ENCODE peak calls at places on chromosomes 13 and 19, in five cellular contexts. Q is hepatocyte, Y is mammary epithelial cell, T is tibial artery, F is HAP-1. R is an unnamed sample. For H3K27me3, the result is how much of the 10 kb centered on the place peaks cover.

GRCh38 chr13:105135852-105136251 is 1399.6 kb downstream of the EFNB2 start:
- DNase-seq in Q (no peak), Y (no peak), T (no peak), F (no peak), R (no peak)

GRCh38 chr19:13877303-13877702 is 369 bp downstream of the NANOS3 start:
- DNase-seq in Q (no peak), Y (no peak), T (no peak), F (no peak), R (no peak)

GRCh38 chr13:25306671-25307464 is 5.4 kb downstream of the NUP58 start:
- DNase-seq in Q (no peak), Y (no peak), T (no peak), F (no peak), R (no peak)

GRCh38 chr19:15280915-15281683 is 48.9 kb upstream of the EPHX3 start:
- DNase-seq in Q (peak), Y (peak), T (peak), F (peak), R (no peak)

GRCh38 chr13:35470671-35471465 is 5.6 kb downstream of the MAB21L1 start:
- DNase-seq in Q (peak), Y (no peak), T (no peak), F (no peak), R (no peak)

GRCh38 chr13:28100149-28101121 is at the start of gene FLT3:
- DNase-seq in Q (peak), Y (peak), T (no peak), F (peak), R (no peak)

GRCh38 chr13:74434782-74435181 is 300.6 kb upstream of the KLF12 start:
- DNase-seq in Q (no peak), Y (no peak), T (no peak), F (no peak), R (no peak)

GRCh38 chr19:2016041-2016807 is 710 bp upstream of the BTBD2 start:
- DNase-seq in Q (peak), Y (peak), T (peak), F (peak), R (peak)

GRCh38 chr13:110006304-110006703 is 219.9 kb upstream of the IRS2 start:
- DNase-seq in Q (no peak), Y (peak), T (no peak), F (no peak), R (peak)

DNA sequence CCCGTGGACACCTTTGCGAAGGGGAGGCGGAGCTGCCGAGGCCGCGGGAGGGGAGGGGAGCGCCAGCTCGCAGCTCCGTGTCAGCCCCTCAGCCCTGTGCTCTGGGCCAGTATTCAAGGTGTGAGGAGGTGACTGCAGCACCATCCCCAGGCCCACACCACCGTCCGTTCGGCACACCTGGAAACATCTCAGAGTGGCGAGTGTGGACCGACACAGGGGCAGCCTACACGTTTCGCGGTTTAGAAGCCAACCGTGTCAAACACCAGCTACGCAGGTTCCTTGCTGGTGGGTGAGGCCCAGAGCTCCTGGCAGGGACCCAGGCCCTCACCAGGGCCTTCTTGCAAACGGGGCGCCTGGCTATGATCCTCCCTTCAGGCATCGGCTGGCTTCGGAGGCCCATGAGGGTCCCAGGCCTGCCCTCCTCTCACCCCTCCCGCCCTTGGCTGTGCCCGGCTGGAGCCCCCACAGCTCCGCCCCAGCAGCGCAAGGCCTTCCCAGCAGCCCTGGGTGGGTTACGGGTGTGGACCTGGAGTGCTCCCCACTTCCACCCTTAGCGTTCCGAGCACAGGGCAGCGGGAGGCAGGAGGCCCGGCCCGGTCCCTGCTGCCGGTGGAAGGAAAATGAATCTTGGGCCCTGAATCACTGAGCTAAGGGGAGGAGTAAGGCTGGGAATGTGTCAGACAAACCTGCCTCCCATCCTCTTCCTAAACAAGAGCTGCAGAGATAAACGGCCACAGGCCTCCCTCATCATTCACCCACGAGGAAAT is 1.2 kb downstream of the C13orf46 start:
- DNase-seq in Q (no peak), Y (no peak), T (no peak), F (no peak), R (peak)
- H3K27me3 ChIP-seq in Q (under half), Y (under half), T (under half), F (under half), R (under half)

GRCh38 chr19:4375164-4375619 is 25.2 kb downstream of the SH3GL1 start:
- DNase-seq in Q (peak), Y (peak), T (no peak), F (no peak), R (peak)

GRCh38 chr19:4375620-4376228 is 24.6 kb downstream of the SH3GL1 start:
- DNase-seq in Q (peak), Y (no peak), T (peak), F (peak), R (no peak)

GRCh38 chr19:4373601-4374441 is 26.5 kb downstream of the SH3GL1 start:
- DNase-seq in Q (no peak), Y (no peak), T (peak), F (no peak), R (no peak)

GRCh38 chr19:4372630-4373367 is 27.5 kb downstream of the SH3GL1 start:
- DNase-seq in Q (no peak), Y (no peak), T (no peak), F (no peak), R (peak)

GRCh38 chr19:4374451-4375163 is 25.7 kb downstream of the SH3GL1 start:
- DNase-seq in Q (peak), Y (peak), T (peak), F (no peak), R (peak)
- H3K4me3 ChIP-seq in Q (no peak), Y (no peak), T (no peak), F (no peak), R (no peak)

GRCh38 chr19:17968376-17968775 is 1.5 kb downstream of the KCNN1 start:
- DNase-seq in Q (no peak), Y (no peak), T (no peak), F (no peak), R (no peak)
- H3K27me3 ChIP-seq in Q (under half), Y (under half), T (half or more), F (under half), R (under half)

DNA sequence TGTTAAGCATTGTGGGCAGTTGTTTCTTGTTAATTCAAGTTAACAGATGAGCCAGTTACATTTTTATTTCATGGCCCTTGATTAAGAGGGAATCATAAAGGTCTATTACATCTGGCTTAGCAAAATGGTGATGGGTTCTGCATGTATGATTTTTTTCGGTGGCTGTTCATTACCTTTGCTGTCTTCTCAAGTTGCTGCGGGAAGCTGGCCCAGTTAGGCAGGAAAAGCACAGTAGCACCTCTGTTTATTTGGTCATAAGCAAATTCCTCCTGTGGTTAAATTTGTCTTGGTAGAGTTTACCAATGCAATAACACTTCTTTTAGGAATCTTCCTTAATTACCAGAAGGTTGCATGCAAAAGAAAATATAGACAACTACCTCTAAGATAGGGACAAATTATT is 104.5 kb downstream of the FRY start:
- DNase-seq in Q (no peak), Y (no peak), T (no peak), F (no peak), R (no peak)
- H3K4me3 ChIP-seq in Q (no peak), Y (no peak), T (no peak), F (no peak), R (no peak)

GRCh38 chr13:111472559-111473460 is 152.4 kb downstream of the TEX29 start:
- DNase-seq in Q (no peak), Y (no peak), T (no peak), F (no peak), R (no peak)
- H3K27me3 ChIP-seq in Q (under half), Y (under half), T (under half), F (under half), R (under half)

GRCh38 chr19:54128796-54129616 is 8.6 kb upstream of the CNOT3 start:
- DNase-seq in Q (no peak), Y (no peak), T (no peak), F (no peak), R (no peak)
- H3K4me3 ChIP-seq in Q (no peak), Y (no peak), T (no peak), F (no peak), R (no peak)

GRCh38 chr19:51727349-51727880 is 3.6 kb upstream of the HAS1 start:
- DNase-seq in Q (no peak), Y (peak), T (no peak), F (no peak), R (no peak)
- H3K27me3 ChIP-seq in Q (under half), Y (under half), T (half or more), F (under half), R (under half)